ENCODE peak calls at places on chromosome 18, in six cellular contexts. J, D, N, M, U and O are unnamed samples. For H3K27me3 and H3F3A, the result is how much of the 10 kb centered on the place peaks cover.

GRCh38 chr18:25056456-25056855 is 295.5 kb downstream of the ZNF521 start:
- DNase-seq in M (no peak), N (no peak), D (no peak), J (no peak), U (no peak), O (no peak)

GRCh38 chr18:48894266-48894600 is 56.5 kb downstream of the SMAD7 start:
- DNase-seq in M (no peak), J (no peak), D (no peak), N (no peak), U (no peak), O (no peak)

GRCh38 chr18:26461405-26461804 is 86.9 kb downstream of the KCTD1 start:
- DNase-seq in N (peak), U (no peak), J (no peak), M (no peak), D (no peak), O (no peak)

GRCh38 chr18:47930086-47930843 is at the start of gene SMAD2:
- DNase-seq in J (peak), U (peak), D (peak), M (peak), N (peak), O (peak)

GRCh38 chr18:9413586-9413985 is 61.7 kb upstream of the RALBP1 start:
- DNase-seq in N (no peak), U (no peak), D (peak), J (no peak), M (peak), O (no peak)

GRCh38 chr18:70314383-70314782 is 25.5 kb downstream of the SOCS6 start:
- DNase-seq in D (no peak), M (no peak), N (no peak), U (no peak), J (peak), O (no peak)

GRCh38 chr18:61127714-61128485 is 205.3 kb upstream of the CDH20 start:
- DNase-seq in M (no peak), D (no peak), U (peak), N (no peak), J (no peak), O (no peak)

GRCh38 chr18:51149605-51150429 is 47.7 kb downstream of the MEX3C start:
- DNase-seq in D (peak), N (no peak), M (peak), U (no peak), J (peak), O (no peak)

GRCh38 chr18:44796505-44797198 is 116.0 kb downstream of the SETBP1 start:
- DNase-seq in D (no peak), N (no peak), M (no peak), U (no peak), J (no peak), O (no peak)

GRCh38 chr18:68397241-68398035 is 317.5 kb downstream of the TMX3 start:
- DNase-seq in N (no peak), M (no peak), J (peak), D (no peak), U (no peak), O (no peak)

GRCh38 chr18:76490701-76491171 is 4.3 kb downstream of the ZNF516 start:
- DNase-seq in D (peak), J (no peak), N (peak), M (peak), U (peak), O (peak)

GRCh38 chr18:62878305-62878704 is 163.0 kb downstream of the PHLPP1 start:
- DNase-seq in D (peak), J (no peak), N (no peak), U (no peak), M (no peak), O (no peak)

GRCh38 chr18:22542400-22542835 is 124.7 kb upstream of the CTAGE1 start:
- DNase-seq in D (peak), N (no peak), M (peak), J (no peak), U (no peak), O (no peak)

GRCh38 chr18:45656194-45656593 is 40.9 kb downstream of the SLC14A2 start:
- DNase-seq in J (no peak), N (no peak), D (no peak), U (no peak), M (no peak), O (no peak)

GRCh38 chr18:25289040-25289631 is 62.8 kb downstream of the ZNF521 start:
- DNase-seq in N (no peak), M (no peak), J (peak), D (peak), U (no peak), O (no peak)

GRCh38 chr18:76496200-76496890 is 1.3 kb upstream of the ZNF516 start:
- DNase-seq in J (no peak), M (peak), U (peak), N (no peak), D (peak), O (peak)

GRCh38 chr18:76721207-76721996 is 101.0 kb upstream of the ZNF236 start:
- DNase-seq in D (no peak), N (no peak), J (no peak), M (no peak), U (no peak), O (no peak)

GRCh38 chr18:47036298-47036874 is 965 bp upstream of the ELOA2 start:
- DNase-seq in J (peak), D (peak), M (no peak), U (peak), N (no peak), O (peak)

GRCh38 chr18:2981212-2981728 is 31.7 kb downstream of the LPIN2 start:
- DNase-seq in N (no peak), J (peak), D (peak), M (peak), U (no peak), O (no peak)

GRCh38 chr18:28248653-28249052 is 71.7 kb upstream of the CDH2 start:
- DNase-seq in M (no peak), N (no peak), D (no peak), U (peak), J (no peak), O (no peak)

GRCh38 chr18:46920067-46920466 is 2.7 kb downstream of the KATNAL2 start:
- DNase-seq in M (no peak), N (no peak), U (no peak), D (no peak), J (no peak), O (no peak)

GRCh38 chr18:63155169-63155852 is 164.3 kb downstream of the BCL2 start:
- DNase-seq in M (peak), D (no peak), U (peak), N (peak), J (peak), O (peak)

GRCh38 chr18:50558157-50558556 is 1.7 kb upstream of the MAPK4 start:
- DNase-seq in N (no peak), J (no peak), U (no peak), D (no peak), M (no peak), O (no peak)

GRCh38 chr18:51342815-51343214 is 145.3 kb upstream of the MEX3C start:
- DNase-seq in U (no peak), J (peak), D (peak), N (peak), M (peak), O (no peak)

GRCh38 chr18:3544537-3544936 is 94.6 kb downstream of the TGIF1 start:
- DNase-seq in J (no peak), D (no peak), U (no peak), N (no peak), M (no peak), O (no peak)

GRCh38 chr18:35888329-35888728 is 84.2 kb upstream of the RMP24 start:
- DNase-seq in D (no peak), U (no peak), M (no peak), N (no peak), J (no peak), O (no peak)

GRCh38 chr18:28208268-28208667 is 31.3 kb upstream of the CDH2 start:
- DNase-seq in J (no peak), U (no peak), D (no peak), N (no peak), M (no peak), O (no peak)

GRCh38 chr18:31992836-31993575 is 25.6 kb upstream of the RNF125 start:
- DNase-seq in J (no peak), U (peak), D (no peak), M (no peak), N (no peak), O (peak)

GRCh38 chr18:29003194-29003593 is 826.3 kb upstream of the CDH2 start:
- DNase-seq in M (no peak), N (no peak), D (no peak), J (peak), U (no peak), O (no peak)

GRCh38 chr18:26002375-26002774 is 88.0 kb downstream of the SS18 start:
- DNase-seq in J (no peak), D (no peak), N (peak), U (no peak), M (no peak), O (no peak)

GRCh38 chr18:63445067-63445466 is 22.8 kb upstream of the VPS4B start:
- DNase-seq in N (no peak), U (no peak), M (no peak), D (peak), J (no peak), O (no peak)

GRCh38 chr18:67041334-67041733 is 437.4 kb upstream of the CDH19 start:
- DNase-seq in M (no peak), J (no peak), N (no peak), U (peak), D (no peak), O (peak)

GRCh38 chr18:55403555-55403954 is 184.4 kb downstream of the TCF4 start:
- DNase-seq in D (peak), J (no peak), U (no peak), M (no peak), N (no peak), O (no peak)

GRCh38 chr18:62828852-62829251 is 113.5 kb downstream of the PHLPP1 start:
- DNase-seq in J (no peak), N (no peak), D (peak), M (no peak), U (no peak), O (no peak)

GRCh38 chr18:23503967-23504352 is 649 bp downstream of the RMC1 start:
- DNase-seq in J (no peak), U (peak), M (no peak), D (peak), N (peak), O (no peak)

GRCh38 chr18:44793186-44793585 is 112.5 kb downstream of the SETBP1 start:
- DNase-seq in M (no peak), J (no peak), D (no peak), N (no peak), U (no peak), O (no peak)

GRCh38 chr18:21740474-21740723 is 193 bp upstream of the MIB1 start:
- DNase-seq in U (peak), J (peak), M (peak), D (peak), N (peak), O (no peak)

DNA sequence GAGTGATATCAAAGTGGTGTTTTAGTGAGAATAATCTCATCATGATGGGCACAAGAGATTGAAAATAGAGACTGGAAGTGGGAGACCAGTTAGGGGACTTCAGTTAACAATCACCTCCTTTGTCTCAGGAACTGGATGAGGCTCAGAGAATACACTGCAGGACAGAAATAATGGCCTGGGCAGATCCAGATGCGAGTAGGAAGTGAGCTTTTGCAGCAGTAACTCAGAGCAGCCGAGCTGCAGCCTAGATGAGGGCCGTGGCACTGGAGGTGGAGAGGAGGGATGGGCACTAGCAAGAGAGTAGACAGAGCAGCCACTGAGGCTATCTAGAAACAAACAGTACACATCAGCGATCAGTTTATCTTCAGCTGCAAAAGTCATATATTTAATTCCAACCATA is 48.6 kb downstream of the CYB5A start:
- DNase-seq in J (no peak), M (no peak), D (no peak), U (no peak), N (no peak), O (no peak)
- TF ChIP-seq EZH2 in J (no peak), M (no peak), D (no peak), U (no peak), N (no peak), O (no peak)

DNA sequence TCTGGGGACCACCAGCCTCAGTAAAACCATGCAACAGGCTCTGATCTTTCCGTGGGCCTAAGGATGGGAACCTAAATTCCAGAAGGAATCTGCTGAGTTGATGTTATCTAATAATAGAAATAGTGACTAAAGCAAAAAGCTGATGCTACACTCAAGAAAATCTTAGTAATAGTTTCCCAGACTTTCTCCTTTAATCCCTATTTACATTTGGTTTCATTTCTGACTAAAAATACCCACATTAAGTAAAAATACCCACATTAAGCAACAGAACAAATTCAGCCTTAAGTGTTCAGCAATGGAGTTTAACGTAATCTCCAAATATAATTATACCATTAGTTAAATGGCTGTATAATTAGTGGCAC is 50.3 kb downstream of the CCBE1 start:
- DNase-seq in M (no peak), J (no peak), U (no peak), N (no peak), D (peak), O (no peak)
- H3K27me3 ChIP-seq in M (under half), J (under half), U (under half), N (under half), D (under half), O (under half)

DNA sequence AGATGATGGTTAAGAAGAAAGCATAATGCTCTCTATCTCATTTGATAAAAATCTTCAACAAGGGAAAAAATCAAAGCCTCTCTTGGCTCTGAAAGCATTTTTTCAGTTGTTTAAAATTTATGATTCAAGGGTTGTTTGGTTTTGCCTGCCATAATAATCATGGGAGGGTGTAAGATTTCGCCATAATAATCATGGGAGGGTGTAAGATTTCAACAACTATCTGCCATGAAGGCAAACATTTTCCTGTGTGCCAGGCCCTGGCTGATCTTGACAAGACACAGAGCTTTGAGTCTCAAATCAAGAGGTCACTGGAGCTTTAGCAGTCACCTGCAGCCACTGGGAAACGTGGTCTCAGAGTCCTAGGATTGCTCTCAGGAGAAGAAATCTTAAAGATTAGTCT is 175.1 kb upstream of the PIEZO2 start:
- DNase-seq in M (no peak), D (peak), N (no peak), U (no peak), J (no peak), O (no peak)
- H3F3A ChIP-seq in M (under half), D (half or more), N (under half), U (under half), J (under half), O (under half)

GRCh38 chr18:57432765-57433400 is 2.3 kb upstream of the ONECUT2 start:
- DNase-seq in N (no peak), J (no peak), D (no peak), U (peak), M (no peak), O (no peak)

GRCh38 chr18:57434177-57434535 is 1.0 kb upstream of the ONECUT2 start:
- DNase-seq in M (no peak), U (peak), N (no peak), J (no peak), D (no peak), O (peak)

GRCh38 chr18:57432118-57432517 is 3.1 kb upstream of the ONECUT2 start:
- DNase-seq in U (no peak), J (no peak), N (no peak), M (no peak), D (no peak), O (no peak)

GRCh38 chr18:57434536-57435494 is at the start of gene ONECUT2:
- DNase-seq in M (peak), J (peak), N (no peak), U (peak), D (peak), O (peak)

GRCh38 chr18:57433492-57434176 is 1.5 kb upstream of the ONECUT2 start:
- DNase-seq in N (no peak), J (peak), M (peak), U (peak), D (peak), O (no peak)
- TF ChIP-seq EZH2 in N (no peak), J (no peak), M (no peak), U (peak), D (no peak), O (no peak)

GRCh38 chr18:38887671-38888020 is 1322.0 kb upstream of the CELF4 start:
- DNase-seq in U (no peak), N (no peak), D (no peak), M (no peak), J (no peak), O (no peak)
- H3K27me3 ChIP-seq in U (under half), N (under half), D (under half), M (under half), J (under half), O (under half)

DNA sequence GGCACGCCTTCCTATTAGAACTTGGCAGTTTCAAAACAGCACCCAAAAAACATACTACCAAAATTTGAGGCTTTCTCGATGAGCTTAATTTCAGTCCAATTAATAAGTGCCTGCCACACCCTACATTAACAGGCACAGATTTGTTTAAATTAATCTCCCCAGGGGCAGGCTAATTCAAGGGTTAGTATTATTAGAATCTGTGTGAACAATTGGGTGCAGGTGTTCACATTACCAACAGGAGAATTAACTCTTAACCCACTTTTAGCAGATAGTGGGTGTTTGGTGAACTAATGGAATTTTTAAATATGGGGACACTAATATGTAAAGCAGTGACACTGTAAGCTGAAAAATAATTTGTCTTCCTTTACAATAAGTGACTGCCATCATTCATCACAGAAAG is 4.1 kb downstream of the MBD2 start:
- DNase-seq in D (no peak), N (no peak), M (no peak), J (no peak), U (no peak), O (no peak)
- H3F3A ChIP-seq in D (under half), N (under half), M (under half), J (under half), U (under half), O (under half)

GRCh38 chr18:78980777-78981651 is 1.4 kb downstream of the SALL3 start:
- DNase-seq in M (no peak), D (no peak), U (peak), J (no peak), N (no peak), O (peak)
- TF ChIP-seq EZH2 in M (no peak), D (peak), U (peak), J (peak), N (no peak), O (peak)